ENCODE peak calls at places on chromosome 17, in nine cellular contexts. One of them, this sample, is unnamed.
A peak's percentile ranks its signal among the peaks of the same experiment; 100 is the strongest.

GRCh38 chr17:77494664-77495435 is 354.1 kb downstream of the SEC14L1 start:
- DNase-seq in activated T-cell treated with anti-CD3 and anti-CD28 coated beads for 24 hours: peak; percentile 70
- DNase-seq in adrenal gland: peak; percentile 67
- DNase-seq in activated naive CD8-positive, alpha-beta T cell treated with anti-CD3 and anti-CD28 coated beads for 36 hours: peak; percentile 69
- DNase-seq in astrocyte of the cerebellum: peak; percentile 44
- DNase-seq in anterior cingulate cortex: peak; percentile 34
- DNase-seq in transverse colon: peak; percentile 83
- DNase-seq in RWPE1: peak; percentile 74
- DNase-seq in SHP77 treated with DMSO at 0.1 percent for 48 hours: no peak
- DNase-seq in this sample: peak; percentile 30

GRCh38 chr17:68775338-68775737 is 174.2 kb upstream of the FAM20A start:
- DNase-seq in activated T-cell treated with anti-CD3 and anti-CD28 coated beads for 24 hours: no peak
- DNase-seq in adrenal gland: no peak
- DNase-seq in activated naive CD8-positive, alpha-beta T cell treated with anti-CD3 and anti-CD28 coated beads for 36 hours: no peak
- DNase-seq in astrocyte of the cerebellum: no peak
- DNase-seq in anterior cingulate cortex: no peak
- DNase-seq in transverse colon: no peak
- DNase-seq in RWPE1: no peak
- DNase-seq in SHP77 treated with DMSO at 0.1 percent for 48 hours: no peak
- DNase-seq in this sample: peak; percentile 27

GRCh38 chr17:63279498-63280230 is 166.4 kb downstream of the CYB561 start:
- DNase-seq in activated T-cell treated with anti-CD3 and anti-CD28 coated beads for 24 hours: no peak
- DNase-seq in adrenal gland: no peak
- DNase-seq in activated naive CD8-positive, alpha-beta T cell treated with anti-CD3 and anti-CD28 coated beads for 36 hours: no peak
- DNase-seq in astrocyte of the cerebellum: no peak
- DNase-seq in anterior cingulate cortex: no peak
- DNase-seq in transverse colon: no peak
- DNase-seq in RWPE1: no peak
- DNase-seq in SHP77 treated with DMSO at 0.1 percent for 48 hours: no peak
- DNase-seq in this sample: peak; percentile 36

GRCh38 chr17:78997231-78997741 is 12.3 kb downstream of the CANT1 start:
- DNase-seq in activated T-cell treated with anti-CD3 and anti-CD28 coated beads for 24 hours: no peak
- DNase-seq in adrenal gland: peak; percentile 14
- DNase-seq in activated naive CD8-positive, alpha-beta T cell treated with anti-CD3 and anti-CD28 coated beads for 36 hours: no peak
- DNase-seq in astrocyte of the cerebellum: no peak
- DNase-seq in anterior cingulate cortex: no peak
- DNase-seq in transverse colon: no peak
- DNase-seq in RWPE1: no peak
- DNase-seq in SHP77 treated with DMSO at 0.1 percent for 48 hours: no peak
- DNase-seq in this sample: no peak

GRCh38 chr17:28469376-28469775 is 4.1 kb upstream of the SLC13A2 start:
- DNase-seq in activated T-cell treated with anti-CD3 and anti-CD28 coated beads for 24 hours: no peak
- DNase-seq in adrenal gland: no peak
- DNase-seq in activated naive CD8-positive, alpha-beta T cell treated with anti-CD3 and anti-CD28 coated beads for 36 hours: no peak
- DNase-seq in astrocyte of the cerebellum: no peak
- DNase-seq in anterior cingulate cortex: no peak
- DNase-seq in transverse colon: no peak
- DNase-seq in RWPE1: no peak
- DNase-seq in SHP77 treated with DMSO at 0.1 percent for 48 hours: no peak
- DNase-seq in this sample: no peak

GRCh38 chr17:81329279-81329926 is 34.3 kb upstream of the SLC38A10 start:
- DNase-seq in activated T-cell treated with anti-CD3 and anti-CD28 coated beads for 24 hours: no peak
- DNase-seq in adrenal gland: peak; percentile 91
- DNase-seq in activated naive CD8-positive, alpha-beta T cell treated with anti-CD3 and anti-CD28 coated beads for 36 hours: no peak
- DNase-seq in astrocyte of the cerebellum: peak; percentile 60
- DNase-seq in anterior cingulate cortex: no peak
- DNase-seq in transverse colon: peak; percentile 94
- DNase-seq in RWPE1: peak; percentile 98
- DNase-seq in SHP77 treated with DMSO at 0.1 percent for 48 hours: peak; percentile 72
- DNase-seq in this sample: peak; percentile 82

GRCh38 chr17:68455756-68456528 is 1.4 kb downstream of the WIPI1 start:
- DNase-seq in activated T-cell treated with anti-CD3 and anti-CD28 coated beads for 24 hours: no peak
- DNase-seq in adrenal gland: no peak
- DNase-seq in activated naive CD8-positive, alpha-beta T cell treated with anti-CD3 and anti-CD28 coated beads for 36 hours: no peak
- DNase-seq in astrocyte of the cerebellum: peak; percentile 44
- DNase-seq in anterior cingulate cortex: no peak
- DNase-seq in transverse colon: peak; percentile 46
- DNase-seq in RWPE1: peak; percentile 59
- DNase-seq in SHP77 treated with DMSO at 0.1 percent for 48 hours: no peak
- DNase-seq in this sample: peak; percentile 31

GRCh38 chr17:60135160-60135950 is 14.4 kb upstream of the CA4 start:
- DNase-seq in activated T-cell treated with anti-CD3 and anti-CD28 coated beads for 24 hours: peak; percentile 77
- DNase-seq in adrenal gland: peak; percentile 87
- DNase-seq in activated naive CD8-positive, alpha-beta T cell treated with anti-CD3 and anti-CD28 coated beads for 36 hours: peak; percentile 86
- DNase-seq in astrocyte of the cerebellum: peak; percentile 64
- DNase-seq in anterior cingulate cortex: peak; percentile 83
- DNase-seq in transverse colon: peak; percentile 92
- DNase-seq in RWPE1: peak; percentile 96
- DNase-seq in SHP77 treated with DMSO at 0.1 percent for 48 hours: peak; percentile 56
- DNase-seq in this sample: peak; percentile 78

GRCh38 chr17:80773243-80773991 is 218.2 kb upstream of the CHMP6 start:
- DNase-seq in activated T-cell treated with anti-CD3 and anti-CD28 coated beads for 24 hours: no peak
- DNase-seq in adrenal gland: no peak
- DNase-seq in activated naive CD8-positive, alpha-beta T cell treated with anti-CD3 and anti-CD28 coated beads for 36 hours: no peak
- DNase-seq in astrocyte of the cerebellum: no peak
- DNase-seq in anterior cingulate cortex: peak; percentile 69
- DNase-seq in transverse colon: peak; percentile 58
- DNase-seq in RWPE1: no peak
- DNase-seq in SHP77 treated with DMSO at 0.1 percent for 48 hours: peak; percentile 82
- DNase-seq in this sample: no peak

GRCh38 chr17:57408064-57408811 is 151.9 kb downstream of the MSI2 start:
- DNase-seq in activated T-cell treated with anti-CD3 and anti-CD28 coated beads for 24 hours: no peak
- DNase-seq in adrenal gland: no peak
- DNase-seq in activated naive CD8-positive, alpha-beta T cell treated with anti-CD3 and anti-CD28 coated beads for 36 hours: peak; percentile 22
- DNase-seq in astrocyte of the cerebellum: peak; percentile 29
- DNase-seq in anterior cingulate cortex: no peak
- DNase-seq in transverse colon: peak; percentile 42
- DNase-seq in RWPE1: no peak
- DNase-seq in SHP77 treated with DMSO at 0.1 percent for 48 hours: peak; percentile 54
- DNase-seq in this sample: peak; percentile 60

GRCh38 chr17:15121426-15121825 is 143.7 kb downstream of the PMP22 start:
- DNase-seq in activated T-cell treated with anti-CD3 and anti-CD28 coated beads for 24 hours: no peak
- DNase-seq in adrenal gland: no peak
- DNase-seq in activated naive CD8-positive, alpha-beta T cell treated with anti-CD3 and anti-CD28 coated beads for 36 hours: no peak
- DNase-seq in astrocyte of the cerebellum: no peak
- DNase-seq in anterior cingulate cortex: no peak
- DNase-seq in transverse colon: no peak
- DNase-seq in RWPE1: no peak
- DNase-seq in SHP77 treated with DMSO at 0.1 percent for 48 hours: no peak
- DNase-seq in this sample: no peak

GRCh38 chr17:2996208-2996855 is 67.1 kb downstream of the OR1D5 start:
- DNase-seq in activated T-cell treated with anti-CD3 and anti-CD28 coated beads for 24 hours: no peak
- DNase-seq in adrenal gland: no peak
- DNase-seq in activated naive CD8-positive, alpha-beta T cell treated with anti-CD3 and anti-CD28 coated beads for 36 hours: no peak
- DNase-seq in astrocyte of the cerebellum: no peak
- DNase-seq in anterior cingulate cortex: no peak
- DNase-seq in transverse colon: no peak
- DNase-seq in RWPE1: no peak
- DNase-seq in SHP77 treated with DMSO at 0.1 percent for 48 hours: no peak
- DNase-seq in this sample: no peak

GRCh38 chr17:42363767-42364585 is 24.3 kb downstream of the STAT3 start:
- DNase-seq in activated T-cell treated with anti-CD3 and anti-CD28 coated beads for 24 hours: no peak
- DNase-seq in adrenal gland: peak; percentile 61
- DNase-seq in activated naive CD8-positive, alpha-beta T cell treated with anti-CD3 and anti-CD28 coated beads for 36 hours: peak; percentile 21
- DNase-seq in astrocyte of the cerebellum: peak; percentile 70
- DNase-seq in anterior cingulate cortex: no peak
- DNase-seq in transverse colon: no peak
- DNase-seq in RWPE1: no peak
- DNase-seq in SHP77 treated with DMSO at 0.1 percent for 48 hours: no peak
- DNase-seq in this sample: peak; percentile 42

GRCh38 chr17:77427471-77427991 is 286.8 kb downstream of the SEC14L1 start:
- DNase-seq in activated T-cell treated with anti-CD3 and anti-CD28 coated beads for 24 hours: no peak
- DNase-seq in adrenal gland: peak; percentile 90
- DNase-seq in activated naive CD8-positive, alpha-beta T cell treated with anti-CD3 and anti-CD28 coated beads for 36 hours: no peak
- DNase-seq in astrocyte of the cerebellum: no peak
- DNase-seq in anterior cingulate cortex: no peak
- DNase-seq in transverse colon: peak; percentile 66
- DNase-seq in RWPE1: peak; percentile 63
- DNase-seq in SHP77 treated with DMSO at 0.1 percent for 48 hours: no peak
- DNase-seq in this sample: peak; percentile 43

GRCh38 chr17:75067856-75068255 is 19.9 kb upstream of the SLC16A5 start:
- DNase-seq in activated T-cell treated with anti-CD3 and anti-CD28 coated beads for 24 hours: no peak
- DNase-seq in adrenal gland: no peak
- DNase-seq in activated naive CD8-positive, alpha-beta T cell treated with anti-CD3 and anti-CD28 coated beads for 36 hours: no peak
- DNase-seq in astrocyte of the cerebellum: no peak
- DNase-seq in anterior cingulate cortex: no peak
- DNase-seq in transverse colon: no peak
- DNase-seq in RWPE1: no peak
- DNase-seq in SHP77 treated with DMSO at 0.1 percent for 48 hours: no peak
- DNase-seq in this sample: no peak

GRCh38 chr17:83178533-83179201 is 99.3 kb downstream of the METRNL start:
- DNase-seq in activated T-cell treated with anti-CD3 and anti-CD28 coated beads for 24 hours: no peak
- DNase-seq in adrenal gland: no peak
- DNase-seq in activated naive CD8-positive, alpha-beta T cell treated with anti-CD3 and anti-CD28 coated beads for 36 hours: no peak
- DNase-seq in astrocyte of the cerebellum: no peak
- DNase-seq in anterior cingulate cortex: no peak
- DNase-seq in transverse colon: no peak
- DNase-seq in RWPE1: no peak
- DNase-seq in SHP77 treated with DMSO at 0.1 percent for 48 hours: no peak
- DNase-seq in this sample: no peak

GRCh38 chr17:56913000-56913866 is 616 bp downstream of the TRIM25 start:
- DNase-seq in activated T-cell treated with anti-CD3 and anti-CD28 coated beads for 24 hours: no peak
- DNase-seq in adrenal gland: no peak
- DNase-seq in activated naive CD8-positive, alpha-beta T cell treated with anti-CD3 and anti-CD28 coated beads for 36 hours: no peak
- DNase-seq in astrocyte of the cerebellum: no peak
- DNase-seq in anterior cingulate cortex: no peak
- DNase-seq in transverse colon: no peak
- DNase-seq in RWPE1: no peak
- DNase-seq in SHP77 treated with DMSO at 0.1 percent for 48 hours: no peak
- DNase-seq in this sample: no peak

GRCh38 chr17:77353684-77354419 is 213.1 kb downstream of the SEC14L1 start:
- DNase-seq in activated T-cell treated with anti-CD3 and anti-CD28 coated beads for 24 hours: no peak
- DNase-seq in adrenal gland: no peak
- DNase-seq in activated naive CD8-positive, alpha-beta T cell treated with anti-CD3 and anti-CD28 coated beads for 36 hours: no peak
- DNase-seq in astrocyte of the cerebellum: no peak
- DNase-seq in anterior cingulate cortex: no peak
- DNase-seq in transverse colon: no peak
- DNase-seq in RWPE1: no peak
- DNase-seq in SHP77 treated with DMSO at 0.1 percent for 48 hours: no peak
- DNase-seq in this sample: no peak

This sample was measured in renal cortical epithelial cell.